ENCODE peak calls at places on chromosomes 12 and 14, in ten cellular contexts. T is tibial artery, F is fibroblast of lung, Z is Peyer's patch, U is pancreas, I is stomach, R is uterus, O is GM23248, Q is body of pancreas, G is Caco-2. M is an unnamed sample.

GRCh38 chr12:45568808-45569207 is 160.7 kb upstream of the ARID2 start:
- DNase-seq in T (no peak), F (no peak), Z (no peak), U (no peak), I (no peak), R (no peak), O (no peak), Q (no peak), G (no peak), M (no peak)

GRCh38 chr14:71645656-71646055 is 286.6 kb upstream of the RGS6 start:
- DNase-seq in T (no peak), F (peak; percentile 38), Z (no peak), U (no peak), I (no peak), R (no peak), O (peak; percentile 93), Q (no peak), G (no peak), M (peak; percentile 94)

GRCh38 chr14:55127491-55127951 is 1.5 kb upstream of the LGALS3 start:
- DNase-seq in T (no peak), F (no peak), Z (no peak), U (no peak), I (no peak), R (no peak), O (peak; percentile 84), Q (no peak), G (peak; percentile 62), M (peak; percentile 82)

GRCh38 chr12:62484234-62484633 is 17.6 kb downstream of the MON2 start:
- DNase-seq in T (no peak), F (no peak), Z (no peak), U (no peak), I (no peak), R (no peak), O (peak; percentile 70), Q (no peak), G (no peak), M (peak; percentile 28)

GRCh38 chr12:57764662-57765002 is 2.2 kb downstream of the CYP27B1 start:
- DNase-seq in T (no peak), F (no peak), Z (no peak), U (peak; percentile 79), I (no peak), R (no peak), O (no peak), Q (peak; percentile 82), G (peak; percentile 58), M (no peak)

GRCh38 chr12:117098361-117099217 is 627 bp downstream of the TESC start:
- DNase-seq in T (no peak), F (no peak), Z (peak; percentile 36), U (peak; percentile 87), I (peak; percentile 75), R (no peak), O (no peak), Q (peak; percentile 86), G (peak; percentile 26), M (no peak)

GRCh38 chr12:117311-117710 is 50.7 kb downstream of the IQSEC3 start:
- DNase-seq in T (no peak), F (no peak), Z (no peak), U (no peak), I (no peak), R (no peak), O (no peak), Q (no peak), G (no peak), M (no peak)

GRCh38 chr12:85448548-85449139 is 168.6 kb downstream of the ALX1 start:
- DNase-seq in T (no peak), F (peak; percentile 36), Z (no peak), U (no peak), I (no peak), R (no peak), O (peak; percentile 56), Q (no peak), G (no peak), M (peak; percentile 30)

GRCh38 chr12:32947203-32947795 is 50.7 kb upstream of the PKP2 start:
- DNase-seq in T (no peak), F (no peak), Z (no peak), U (no peak), I (no peak), R (no peak), O (no peak), Q (no peak), G (peak; percentile 63), M (peak; percentile 34)

GRCh38 chr12:92596388-92596787 is 106.4 kb upstream of the PLEKHG7 start:
- DNase-seq in T (no peak), F (peak; percentile 57), Z (no peak), U (no peak), I (no peak), R (no peak), O (peak; percentile 69), Q (no peak), G (no peak), M (peak; percentile 62)

GRCh38 chr12:95701722-95702418 is 88.7 kb downstream of the NTN4 start:
- DNase-seq in T (peak; percentile 31), F (no peak), Z (no peak), U (no peak), I (peak; percentile 49), R (no peak), O (no peak), Q (no peak), G (no peak), M (no peak)

GRCh38 chr14:37903561-37904191 is 304.0 kb upstream of the SSTR1 start:
- DNase-seq in T (no peak), F (peak; percentile 75), Z (no peak), U (no peak), I (no peak), R (no peak), O (peak; percentile 72), Q (peak; percentile 29), G (peak; percentile 53), M (peak; percentile 65)

DNA sequence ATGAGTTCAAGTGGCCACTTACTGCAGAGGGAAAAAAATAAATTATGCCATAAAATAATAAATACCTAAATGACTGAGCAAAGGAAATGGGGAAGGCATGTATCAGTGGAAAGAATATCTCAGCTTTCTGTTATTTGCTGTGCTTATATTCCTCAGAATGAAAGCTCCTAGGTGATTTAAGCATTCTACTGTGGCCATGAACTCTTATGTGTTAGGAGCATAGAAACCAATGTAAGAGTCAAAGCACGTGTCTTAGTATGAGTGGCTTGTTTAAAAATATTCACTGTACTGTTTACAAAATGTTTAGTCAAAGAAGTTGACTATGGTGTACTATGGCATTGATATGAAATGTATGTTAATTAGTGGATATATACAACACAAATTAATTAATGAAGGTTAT is 59.0 kb upstream of the RTL1 start:
- DNase-seq in T (no peak), F (no peak), Z (no peak), U (no peak), I (no peak), R (no peak), O (no peak), Q (no peak), G (no peak), M (no peak)
- H3K4me3 ChIP-seq in T (no peak overlapping the region), F (no peak overlapping the region), Z (no peak overlapping the region), U (no peak overlapping the region), I (no peak overlapping the region), R (no peak overlapping the region), O (no peak overlapping the region), Q (no peak overlapping the region), G (no peak overlapping the region), M (no peak overlapping the region)

DNA sequence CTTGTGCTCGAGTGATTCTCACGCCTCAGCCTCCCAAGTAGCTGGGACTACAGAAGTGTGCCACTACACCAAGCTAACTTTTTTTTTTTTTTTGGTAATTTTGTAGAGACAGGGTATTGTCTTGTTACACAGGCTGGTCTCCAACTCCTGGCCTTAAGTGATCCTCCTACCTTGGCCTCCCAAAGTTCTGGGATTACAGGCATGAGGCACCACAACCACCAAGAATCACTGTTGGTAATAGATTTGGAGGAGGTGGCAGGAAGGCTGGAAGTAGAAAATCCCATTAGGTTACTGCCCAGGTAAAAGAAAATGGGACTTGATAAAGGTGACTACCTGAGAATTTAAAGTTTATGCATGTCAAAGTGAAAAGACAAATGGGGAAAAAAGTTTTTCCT is 1.4 kb upstream of the CDCA4 start:
- DNase-seq in T (no peak), F (no peak), Z (no peak), U (no peak), I (no peak), R (no peak), O (peak; percentile 36), Q (no peak), G (no peak), M (no peak)
- H3K4me3 ChIP-seq in T (peak overlapping the region; percentile 94), F (peak overlapping the region; percentile 43), Z (no peak overlapping the region), U (peak overlapping the region; percentile 47), I (peak overlapping the region; percentile 89), R (no peak overlapping the region), O (peak overlapping the region; percentile 97), Q (no peak overlapping the region), G (peak overlapping the region; percentile 71), M (peak overlapping the region; percentile 65)

DNA sequence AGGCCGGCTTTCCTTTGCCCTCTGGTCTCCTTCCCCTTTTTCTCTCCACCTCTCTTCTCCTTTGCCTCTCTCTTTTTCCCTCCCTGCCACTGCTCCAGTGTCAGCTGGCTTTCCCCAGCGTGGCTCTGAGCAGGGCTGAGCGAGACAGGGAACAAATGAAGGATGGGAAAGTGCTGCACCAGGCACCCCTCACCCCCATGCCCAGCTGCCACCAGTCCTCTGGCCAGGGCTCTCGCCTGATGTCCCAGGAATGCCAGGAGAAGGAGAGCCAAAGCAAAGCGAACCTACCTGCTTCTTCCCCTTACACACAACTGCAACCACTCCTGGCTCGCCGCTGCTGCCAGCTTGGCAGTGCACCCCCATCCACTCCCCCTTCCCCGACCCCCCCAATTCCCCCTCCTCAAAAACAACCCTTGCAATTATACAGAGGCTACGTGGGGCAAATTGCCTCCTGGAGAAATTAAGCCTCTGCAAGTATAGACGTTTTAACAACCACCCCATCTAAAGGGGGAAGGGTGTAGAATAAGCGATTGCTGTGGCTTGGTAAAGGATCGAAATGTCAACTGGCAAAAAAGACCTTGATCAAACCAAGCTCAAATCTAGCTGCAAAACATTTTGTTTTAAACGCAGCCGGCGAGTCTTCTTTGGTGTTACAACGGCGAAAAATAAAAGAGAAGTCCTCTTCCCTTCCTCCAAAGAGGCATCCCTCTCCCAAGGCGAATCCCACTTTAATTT is 3.1 kb downstream of the BCL11B start:
- DNase-seq in T (no peak), F (no peak), Z (no peak), U (no peak), I (no peak), R (no peak), O (no peak), Q (no peak), G (no peak), M (no peak)
- H3K4me3 ChIP-seq in T (no peak overlapping the region), F (no peak overlapping the region), Z (peak overlapping the region; percentile 84), U (no peak overlapping the region), I (peak overlapping the region; percentile 54), R (no peak overlapping the region), O (no peak overlapping the region), Q (no peak overlapping the region), G (no peak overlapping the region), M (no peak overlapping the region)

GRCh38 chr14:104661086-104661485 is 28.3 kb upstream of the INF2 start:
- DNase-seq in T (no peak), F (no peak), Z (no peak), U (no peak), I (no peak), R (no peak), O (no peak), Q (no peak), G (no peak), M (no peak)
- H3K4me3 ChIP-seq in T (no peak overlapping the region), F (no peak overlapping the region), Z (no peak overlapping the region), U (no peak overlapping the region), I (no peak overlapping the region), R (no peak overlapping the region), O (no peak overlapping the region), Q (no peak overlapping the region), G (no peak overlapping the region), M (no peak overlapping the region)

M was measured in cardiac fibroblast.